ENCODE peak calls at places on chromosomes 1 and 21, in seven cellular contexts. S, B, O, T, M, X and W are unnamed samples.

GRCh38 chr21:34235514-34235913 is 128.3 kb upstream of the KCNE2 start:
- DNase-seq in T (no peak), S (peak; percentile 84), O (no peak), B (no peak), M (no peak), X (no peak), W (no peak)

GRCh38 chr1:199404191-199404590 is 623.3 kb upstream of the NR5A2 start:
- DNase-seq in T (no peak), B (no peak), X (no peak), M (no peak), S (no peak), O (no peak), W (no peak)

GRCh38 chr1:228472655-228473054 is 14.5 kb upstream of the RNF187 start:
- DNase-seq in M (no peak), S (no peak), O (no peak), X (no peak), B (no peak), T (no peak), W (no peak)

GRCh38 chr1:175434268-175434860 is 241.8 kb upstream of the KIAA0040 start:
- DNase-seq in X (no peak), T (no peak), S (no peak), B (no peak), O (no peak), M (no peak), W (no peak)

GRCh38 chr1:53643061-53643880 is 95.7 kb downstream of the GLIS1 start:
- DNase-seq in X (no peak), B (no peak), O (no peak), T (no peak), M (no peak), S (no peak), W (no peak)

GRCh38 chr21:30990514-30991304 is 47.6 kb downstream of the KRTAP19-8 start:
- DNase-seq in O (no peak), B (no peak), T (no peak), M (no peak), X (no peak), S (no peak), W (no peak)

GRCh38 chr1:89254658-89255287 is 17.9 kb downstream of the GBP5 start:
- DNase-seq in O (no peak), X (no peak), T (no peak), S (peak; percentile 75), B (no peak), M (no peak), W (no peak)

GRCh38 chr1:182608850-182609610 is 4.8 kb upstream of the RGS16 start:
- DNase-seq in O (no peak), T (no peak), S (no peak), X (no peak), B (no peak), M (no peak), W (no peak)

GRCh38 chr1:14627608-14628489 is 29.4 kb downstream of the KAZN start:
- DNase-seq in T (no peak), S (no peak), O (no peak), X (no peak), M (no peak), B (no peak), W (no peak)

GRCh38 chr1:204621391-204621790 is 64.1 kb downstream of the LRRN2 start:
- DNase-seq in X (no peak), M (no peak), S (no peak), O (peak; percentile 62), T (no peak), B (no peak), W (no peak)

GRCh38 chr1:151325646-151326429 is 1.4 kb downstream of the PI4KB start:
- DNase-seq in S (no peak), T (no peak), B (no peak), X (no peak), O (no peak), M (no peak), W (no peak)

GRCh38 chr1:103056423-103056822 is 51.9 kb downstream of the COL11A1 start:
- DNase-seq in S (no peak), B (no peak), O (no peak), M (no peak), X (no peak), T (no peak), W (no peak)

GRCh38 chr1:50978852-50979781 is 9.1 kb downstream of the CDKN2C start:
- DNase-seq in X (no peak), S (peak; percentile 69), O (no peak), M (no peak), B (no peak), T (peak; percentile 28), W (no peak)

GRCh38 chr1:29933110-29933509 is 696.8 kb downstream of the PTPRU start:
- DNase-seq in M (no peak), S (peak; percentile 29), O (no peak), X (no peak), B (peak; percentile 53), T (no peak), W (no peak)

GRCh38 chr1:43229831-43230780 is 39.7 kb upstream of the TMEM125 start:
- DNase-seq in M (no peak), X (no peak), O (no peak), T (no peak), B (no peak), S (no peak), W (no peak)

GRCh38 chr1:58919226-58919985 is 135.6 kb upstream of the JUN start:
- DNase-seq in X (peak; percentile 81), M (no peak), O (no peak), S (no peak), B (no peak), T (no peak), W (no peak)

GRCh38 chr1:226903819-226904710 is 33.6 kb downstream of the PSEN2 start:
- DNase-seq in X (no peak), O (no peak), B (no peak), S (peak; percentile 27), T (no peak), M (no peak), W (no peak)

GRCh38 chr1:55444660-55445059 is 229.5 kb upstream of the USP24 start:
- DNase-seq in X (no peak), S (no peak), M (no peak), T (no peak), B (no peak), O (no peak), W (no peak)

GRCh38 chr1:208433086-208433485 is 188.9 kb upstream of the PLXNA2 start:
- DNase-seq in X (no peak), B (no peak), T (no peak), O (no peak), M (no peak), S (no peak), W (no peak)

GRCh38 chr1:184056921-184057496 is 5.5 kb downstream of the TSEN15 start:
- DNase-seq in T (no peak), X (no peak), M (no peak), S (peak; percentile 63), O (peak; percentile 47), B (peak; percentile 58), W (no peak)

GRCh38 chr21:41973861-41974751 is 20.3 kb upstream of the C2CD2 start:
- DNase-seq in M (no peak), B (no peak), X (peak; percentile 77), O (no peak), S (no peak), T (peak; percentile 24), W (peak; percentile 28)

GRCh38 chr1:71463144-71463543 is 382.3 kb upstream of the ZRANB2 start:
- DNase-seq in B (no peak), S (no peak), X (no peak), O (no peak), T (no peak), M (no peak), W (no peak)

GRCh38 chr1:228376262-228376628 is 30.4 kb downstream of the TRIM11 start:
- DNase-seq in X (no peak), S (peak; percentile 31), O (no peak), B (no peak), M (no peak), T (no peak), W (no peak)

GRCh38 chr1:169941982-169942830 is 48.5 kb upstream of the SCYL3 start:
- DNase-seq in M (no peak), T (no peak), X (no peak), B (no peak), S (no peak), O (no peak), W (no peak)

GRCh38 chr1:94540440-94541174 is 952 bp downstream of the F3 start:
- DNase-seq in X (peak; percentile 87), M (no peak), S (no peak), T (no peak), B (no peak), O (no peak), W (no peak)

DNA sequence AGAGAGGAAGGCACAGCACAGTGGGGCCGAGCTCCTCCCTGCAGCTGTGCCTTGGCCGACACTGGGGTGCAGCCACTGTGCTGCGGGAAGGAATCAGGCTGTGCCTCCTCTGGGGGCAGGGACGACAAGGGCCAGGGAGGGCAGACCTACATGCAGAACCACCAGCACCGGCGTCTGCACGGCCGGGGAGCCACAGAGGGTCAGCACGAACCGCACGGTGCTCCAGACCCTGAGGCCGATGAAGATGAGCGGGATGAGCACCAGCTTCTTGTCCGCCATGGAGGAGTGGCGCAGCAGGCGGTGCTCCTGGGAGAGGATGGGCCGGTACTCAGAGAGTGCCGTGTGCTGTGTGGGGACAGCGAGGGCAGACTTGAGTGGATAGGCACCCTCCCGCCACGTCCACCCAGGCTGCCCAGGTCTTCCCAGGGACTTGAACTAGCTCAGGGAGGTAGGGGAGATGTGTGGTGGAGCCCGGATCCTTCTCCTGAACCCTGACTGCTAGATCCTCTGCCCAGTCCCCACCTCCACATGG is 23.5 kb downstream of the GPR157 start:
- DNase-seq in B (no peak), O (no peak), T (no peak), S (no peak), X (no peak), M (no peak), W (no peak)
- H3K4me3 ChIP-seq in B (no peak overlapping the region), O (no peak overlapping the region), T (no peak overlapping the region), S (no peak overlapping the region), X (no peak overlapping the region), M (no peak overlapping the region), W (no peak overlapping the region)

GRCh38 chr1:56780832-56781231 is 38.4 kb downstream of the FYB2 start:
- DNase-seq in B (no peak), S (no peak), O (no peak), M (no peak), T (no peak), X (no peak), W (no peak)
- TF ChIP-seq CTCF in B (no peak), S (no peak), O (no peak), M (no peak), T (no peak), X (no peak), W (no peak)

GRCh38 chr1:19080715-19081114 is 124.2 kb upstream of the IFFO2 start:
- DNase-seq in M (no peak), S (no peak), O (no peak), X (no peak), B (no peak), T (no peak), W (no peak)
- H3K4me1 ChIP-seq in M (peaks cover 2% of the 10 kb centered on the region), S (no peaks in the 10 kb centered on the region), O (no peaks in the 10 kb centered on the region), X (peaks cover 50% of the 10 kb centered on the region), B (no peaks in the 10 kb centered on the region), T (no peaks in the 10 kb centered on the region), W (no peaks in the 10 kb centered on the region)

DNA sequence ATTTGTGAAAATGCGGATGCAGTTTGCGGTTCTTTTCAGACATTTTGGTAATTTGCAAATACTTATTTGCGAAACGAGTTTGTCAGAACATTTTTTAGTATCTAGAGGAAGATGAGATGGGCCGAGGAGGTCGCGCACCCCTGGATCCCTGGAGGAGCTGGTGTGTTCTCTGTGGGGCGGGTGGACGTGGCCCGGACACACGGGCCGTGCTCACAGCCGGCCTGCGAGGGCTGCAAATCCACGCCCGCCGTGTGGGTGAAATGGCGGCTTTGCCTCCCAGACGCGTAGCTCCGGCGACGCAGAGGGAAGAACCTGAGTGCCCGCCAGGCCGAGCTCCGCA is 9.3 kb upstream of the TTLL10 start:
- DNase-seq in X (no peak), B (no peak), S (no peak), O (no peak), M (no peak), T (no peak), W (no peak)
- H3K4me3 ChIP-seq in X (no peak overlapping the region), B (no peak overlapping the region), S (no peak overlapping the region), O (peak overlapping the region; percentile 99), M (no peak overlapping the region), T (no peak overlapping the region), W (no peak overlapping the region)